ENCODE peak calls at places on chromosomes 7 and 10, in ten cellular contexts. I is natural killer cell treated with Interleukin-12 subunit alpha and Interleukin-12 subunit beta and Interleukin-15 and Interleukin-18, amount 100 ng/mL, for 72 hours; Q is activated CD8-positive, alpha-beta memory T cell treated with anti-CD3 and anti-CD28 coated beads, Interleukin-2, amount 50 U/mL, for 48 hours; J is NCI-H2171 treated with DMSO at 0.1 percent for 48 hours; V is AG20443; W is central memory CD4-positive, alpha-beta T cell; A is A549; O is cardiac muscle cell; K is head of caudate nucleus; D is fibroblast of mammary gland. Z is an unnamed sample.
A peak's percentile ranks its signal among the peaks of the same experiment; 100 is the strongest.

GRCh38 chr7:30322656-30323355 is 38.4 kb downstream of the ZNRF2 start:
- DNase-seq in A (no peak), K (no peak), W (no peak), O (no peak), J (no peak), D (no peak), Q (no peak), V (no peak), I (no peak), Z (no peak)

GRCh38 chr10:24552346-24553016 is 171.2 kb downstream of the ARHGAP21 start:
- DNase-seq in A (peak; percentile 58), K (no peak), V (peak; percentile 52), O (no peak), I (no peak), Q (no peak), D (no peak), W (no peak), J (peak; percentile 1), Z (no peak)

GRCh38 chr7:140003913-140004382 is 58.8 kb downstream of the PARP12 start:
- DNase-seq in K (no peak), O (peak; percentile 71), J (peak; percentile 2), D (peak; percentile 83), Q (no peak), W (peak; percentile 13), I (peak; percentile 69), V (peak; percentile 81), A (peak; percentile 63), Z (no peak)

GRCh38 chr10:56327117-56327516 is 33.9 kb downstream of the ZWINT start:
- DNase-seq in O (no peak), K (no peak), A (no peak), I (no peak), D (no peak), Q (no peak), J (no peak), W (no peak), V (no peak), Z (no peak)

GRCh38 chr7:151399305-151399601 is 10.6 kb downstream of the WDR86 start:
- DNase-seq in Q (no peak), J (no peak), D (no peak), V (no peak), A (no peak), O (no peak), W (no peak), K (no peak), I (no peak), Z (no peak)

GRCh38 chr7:100764841-100765240 is 31.4 kb downstream of the ZAN start:
- DNase-seq in Q (no peak), A (no peak), I (no peak), D (no peak), W (no peak), O (no peak), K (no peak), V (no peak), J (no peak), Z (no peak)

GRCh38 chr7:91636129-91636724 is 244.3 kb downstream of the MTERF1 start:
- DNase-seq in K (no peak), A (peak; percentile 46), V (no peak), I (no peak), J (peak; percentile 18), Q (no peak), W (no peak), D (peak; percentile 43), O (peak; percentile 61), Z (no peak)

GRCh38 chr7:28623863-28624262 is 211.5 kb downstream of the CREB5 start:
- DNase-seq in W (no peak), J (peak; percentile 19), D (peak; percentile 14), O (no peak), A (peak; percentile 9), Q (no peak), K (no peak), V (no peak), I (no peak), Z (no peak)

GRCh38 chr10:93386496-93387369 is 95.4 kb downstream of the MYOF start:
- DNase-seq in Q (no peak), W (no peak), V (peak; percentile 52), J (no peak), K (no peak), A (no peak), I (peak; percentile 69), O (no peak), D (peak; percentile 62), Z (no peak)

GRCh38 chr7:1934017-1934416 is 263.9 kb downstream of the ELFN1 start:
- DNase-seq in V (no peak), Q (no peak), J (no peak), W (no peak), O (no peak), I (no peak), D (no peak), K (no peak), A (no peak), Z (no peak)

GRCh38 chr10:92747600-92747999 is 57.8 kb downstream of the HHEX start:
- DNase-seq in D (no peak), J (no peak), Q (no peak), V (no peak), A (no peak), W (peak; percentile 65), I (no peak), K (no peak), O (no peak), Z (peak; percentile 71)

GRCh38 chr10:35607475-35608316 is 2.6 kb downstream of the GJD4 start:
- DNase-seq in V (peak; percentile 56), K (no peak), O (no peak), Q (peak; percentile 53), J (no peak), W (no peak), D (no peak), I (no peak), A (no peak), Z (no peak)

GRCh38 chr10:101841826-101842225 is 1.8 kb downstream of the KCNIP2 start:
- DNase-seq in D (no peak), Q (no peak), W (no peak), J (no peak), I (peak; percentile 58), O (no peak), K (no peak), A (no peak), V (no peak), Z (no peak)

GRCh38 chr7:84144480-84144879 is 50.1 kb downstream of the SEMA3A start:
- DNase-seq in D (no peak), O (no peak), J (no peak), Q (no peak), K (no peak), A (peak; percentile 45), W (no peak), V (no peak), I (no peak), Z (no peak)